ENCODE peak calls at places on chromosomes 4 and X, in five cellular contexts. T, O, N, I and S are unnamed samples.

GRCh38 chrX:20521245-20521644 is 254.5 kb upstream of the RPS6KA3 start:
- DNase-seq in T (no peak), O (no peak), N (no peak), I (no peak), S (no peak)

GRCh38 chr4:75107703-75108612 is 175.0 kb downstream of the PARM1 start:
- DNase-seq in T (no peak), O (no peak), N (no peak), I (no peak), S (no peak)

GRCh38 chr4:182338059-182338458 is 94.9 kb downstream of the TENM3 start:
- DNase-seq in T (no peak), O (no peak), N (no peak), I (no peak), S (no peak)

GRCh38 chr4:184143770-184144564 is 73.7 kb downstream of the ENPP6 start:
- DNase-seq in T (no peak), O (peak; percentile 65), N (no peak), I (no peak), S (no peak)

GRCh38 chrX:103647630-103648029 is 18.9 kb downstream of the TCEAL1 start:
- DNase-seq in T (no peak), O (no peak), N (no peak), I (no peak), S (no peak)

GRCh38 chrX:149940015-149940716 is 1.9 kb upstream of the EOLA2 start:
- DNase-seq in T (peak; percentile 85), O (peak; percentile 98), N (peak; percentile 78), I (peak; percentile 97), S (peak; percentile 89)

GRCh38 chr4:150033937-150034336 is 44.3 kb upstream of the DCLK2 start:
- DNase-seq in T (no peak), O (no peak), N (no peak), I (no peak), S (no peak)

GRCh38 chr4:25861951-25862410 is 807 bp downstream of the SEL1L3 start:
- DNase-seq in T (no peak), O (no peak), N (peak; percentile 45), I (peak; percentile 54), S (no peak)

GRCh38 chr4:154467886-154468285 is 23.7 kb downstream of the DCHS2 start:
- DNase-seq in T (no peak), O (no peak), N (no peak), I (no peak), S (no peak)

GRCh38 chr4:159021597-159022385 is 81.1 kb upstream of the RAPGEF2 start:
- DNase-seq in T (no peak), O (no peak), N (no peak), I (no peak), S (no peak)

GRCh38 chr4:8195431-8195830 is 3.7 kb upstream of the SH3TC1 start:
- DNase-seq in T (no peak), O (no peak), N (no peak), I (no peak), S (no peak)

GRCh38 chrX:69389221-69389620 is 114.9 kb upstream of the NALF2 start:
- DNase-seq in T (no peak), O (no peak), N (no peak), I (no peak), S (no peak)

GRCh38 chr4:8586671-8587468 is 5.7 kb upstream of the CPZ start:
- DNase-seq in T (no peak), O (no peak), N (no peak), I (no peak), S (no peak)

GRCh38 chr4:142777045-142777743 is 68.9 kb downstream of the INPP4B start:
- DNase-seq in T (no peak), O (no peak), N (no peak), I (no peak), S (no peak)

GRCh38 chr4:73648478-73648877 is 28.2 kb upstream of the RASSF6 start:
- DNase-seq in T (no peak), O (no peak), N (no peak), I (no peak), S (no peak)

GRCh38 chrX:45696762-45697161 is 496.1 kb upstream of the DIPK2B start:
- DNase-seq in T (no peak), O (no peak), N (no peak), I (no peak), S (no peak)

GRCh38 chr4:123114084-123114914 is 191.9 kb upstream of the NUDT6 start:
- DNase-seq in T (no peak), O (no peak), N (no peak), I (no peak), S (no peak)

GRCh38 chrX:17814557-17814956 is 46.5 kb downstream of the RAI2 start:
- DNase-seq in T (no peak), O (no peak), N (peak; percentile 22), I (no peak), S (no peak)

GRCh38 chrX:51694254-51694653 is 11.6 kb upstream of the CENPVL2 start:
- DNase-seq in T (no peak), O (peak; percentile 31), N (no peak), I (no peak), S (no peak)

GRCh38 chrX:69028761-69029120 is 136.5 kb downstream of the PJA1 start:
- DNase-seq in T (no peak), O (peak; percentile 66), N (no peak), I (no peak), S (no peak)

GRCh38 chr4:111066001-111066400 is 443.1 kb upstream of the PITX2 start:
- DNase-seq in T (no peak), O (no peak), N (no peak), I (no peak), S (no peak)

GRCh38 chrX:119692241-119693031 is 532 bp downstream of the SEPTIN6 start:
- DNase-seq in T (no peak), O (peak; percentile 87), N (peak; percentile 47), I (peak; percentile 58), S (no peak)

GRCh38 chr4:7929530-7929951 is 10.1 kb downstream of the AFAP1 start:
- DNase-seq in T (no peak), O (peak; percentile 88), N (no peak), I (no peak), S (no peak)

GRCh38 chrX:103793541-103793932 is 16.9 kb downstream of the PLP1 start:
- DNase-seq in T (no peak), O (no peak), N (no peak), I (no peak), S (peak; percentile 54)

GRCh38 chr4:128572778-128573241 is 236.7 kb upstream of the JADE1 start:
- DNase-seq in T (no peak), O (no peak), N (no peak), I (no peak), S (peak; percentile 77)

GRCh38 chr4:38157592-38157991 is 197.4 kb downstream of the PTTG2 start:
- DNase-seq in T (no peak), O (no peak), N (no peak), I (no peak), S (no peak)

GRCh38 chr4:10045481-10045880 is 24.2 kb upstream of the SLC2A9 start:
- DNase-seq in T (no peak), O (no peak), N (no peak), I (no peak), S (peak; percentile 47)

GRCh38 chrX:85930099-85930498 is 117.3 kb downstream of the CHM start:
- DNase-seq in T (no peak), O (no peak), N (no peak), I (no peak), S (no peak)

GRCh38 chr4:159504634-159505033 is 401.8 kb downstream of the RAPGEF2 start:
- DNase-seq in T (no peak), O (no peak), N (no peak), I (no peak), S (no peak)

GRCh38 chr4:37615720-37616063 is 70.5 kb downstream of the RELL1 start:
- DNase-seq in T (no peak), O (no peak), N (no peak), I (no peak), S (no peak)

GRCh38 chrX:47185241-47185640 is 8.4 kb upstream of the UBA1 start:
- DNase-seq in T (no peak), O (no peak), N (no peak), I (peak; percentile 30), S (no peak)

GRCh38 chr4:169412046-169412445 is 141.3 kb upstream of the SH3RF1 start:
- DNase-seq in T (no peak), O (no peak), N (no peak), I (no peak), S (no peak)

GRCh38 chr4:185357733-185358440 is 37.8 kb downstream of the LRP2BP start:
- DNase-seq in T (no peak), O (no peak), N (no peak), I (no peak), S (no peak)

GRCh38 chr4:168755643-168756482 is 254.2 kb downstream of the CBR4 start:
- DNase-seq in T (no peak), O (no peak), N (no peak), I (no peak), S (no peak)

GRCh38 chrX:9562851-9563250 is 98.0 kb downstream of the TBL1X start:
- DNase-seq in T (no peak), O (peak; percentile 68), N (peak; percentile 64), I (peak; percentile 56), S (no peak)